ENCODE peak calls at places on chromosomes 13 and 19, in nine cellular contexts. One of them, this sample, is unnamed.

GRCh38 chr19:55196803-55197202 is 12.5 kb downstream of the PTPRH start:
- DNase-seq in uterus: no peak
- DNase-seq in H1: no peak
- DNase-seq in A549: peak
- DNase-seq in stomach: no peak
- DNase-seq in suprapubic skin: no peak
- DNase-seq in HCT116: no peak
- DNase-seq in lower leg skin: no peak
- DNase-seq in endothelial cell of umbilical vein: no peak
- DNase-seq in this sample: no peak

GRCh38 chr19:57803594-57804325 is 11.0 kb downstream of the ZNF552 start:
- DNase-seq in suprapubic skin: no peak
- DNase-seq in H1: no peak
- DNase-seq in A549: no peak
- DNase-seq in stomach: peak
- DNase-seq in endothelial cell of umbilical vein: peak
- DNase-seq in uterus: no peak
- DNase-seq in lower leg skin: no peak
- DNase-seq in HCT116: peak
- DNase-seq in this sample: peak

GRCh38 chr19:48090281-48090802 is 20.3 kb downstream of the PLA2G4C start:
- DNase-seq in H1: no peak
- DNase-seq in A549: no peak
- DNase-seq in suprapubic skin: no peak
- DNase-seq in uterus: no peak
- DNase-seq in lower leg skin: no peak
- DNase-seq in endothelial cell of umbilical vein: no peak
- DNase-seq in stomach: no peak
- DNase-seq in HCT116: no peak
- DNase-seq in this sample: no peak

GRCh38 chr19:28426902-28427232 is 786.1 kb downstream of the UQCRFS1 start:
- DNase-seq in uterus: no peak
- DNase-seq in lower leg skin: no peak
- DNase-seq in endothelial cell of umbilical vein: no peak
- DNase-seq in HCT116: no peak
- DNase-seq in stomach: no peak
- DNase-seq in A549: no peak
- DNase-seq in suprapubic skin: no peak
- DNase-seq in H1: no peak
- DNase-seq in this sample: no peak

GRCh38 chr19:29731331-29731850 is 16.3 kb upstream of the C19orf12 start:
- DNase-seq in H1: no peak
- DNase-seq in endothelial cell of umbilical vein: no peak
- DNase-seq in HCT116: no peak
- DNase-seq in suprapubic skin: no peak
- DNase-seq in uterus: no peak
- DNase-seq in A549: no peak
- DNase-seq in lower leg skin: no peak
- DNase-seq in stomach: no peak
- DNase-seq in this sample: no peak

GRCh38 chr13:62209539-62209938 is 793.9 kb upstream of the PCDH20 start:
- DNase-seq in stomach: no peak
- DNase-seq in H1: no peak
- DNase-seq in HCT116: no peak
- DNase-seq in endothelial cell of umbilical vein: no peak
- DNase-seq in lower leg skin: no peak
- DNase-seq in uterus: no peak
- DNase-seq in A549: no peak
- DNase-seq in suprapubic skin: no peak
- DNase-seq in this sample: peak

GRCh38 chr19:19109601-19110000 is 28.7 kb downstream of the TMEM161A start:
- DNase-seq in stomach: no peak
- DNase-seq in lower leg skin: no peak
- DNase-seq in H1: no peak
- DNase-seq in HCT116: no peak
- DNase-seq in endothelial cell of umbilical vein: no peak
- DNase-seq in uterus: no peak
- DNase-seq in A549: no peak
- DNase-seq in suprapubic skin: no peak
- DNase-seq in this sample: no peak

GRCh38 chr13:108185218-108185617 is 30.1 kb downstream of the LIG4 start:
- DNase-seq in A549: no peak
- DNase-seq in lower leg skin: no peak
- DNase-seq in suprapubic skin: no peak
- DNase-seq in H1: no peak
- DNase-seq in HCT116: no peak
- DNase-seq in stomach: no peak
- DNase-seq in uterus: no peak
- DNase-seq in endothelial cell of umbilical vein: no peak
- DNase-seq in this sample: no peak

DNA sequence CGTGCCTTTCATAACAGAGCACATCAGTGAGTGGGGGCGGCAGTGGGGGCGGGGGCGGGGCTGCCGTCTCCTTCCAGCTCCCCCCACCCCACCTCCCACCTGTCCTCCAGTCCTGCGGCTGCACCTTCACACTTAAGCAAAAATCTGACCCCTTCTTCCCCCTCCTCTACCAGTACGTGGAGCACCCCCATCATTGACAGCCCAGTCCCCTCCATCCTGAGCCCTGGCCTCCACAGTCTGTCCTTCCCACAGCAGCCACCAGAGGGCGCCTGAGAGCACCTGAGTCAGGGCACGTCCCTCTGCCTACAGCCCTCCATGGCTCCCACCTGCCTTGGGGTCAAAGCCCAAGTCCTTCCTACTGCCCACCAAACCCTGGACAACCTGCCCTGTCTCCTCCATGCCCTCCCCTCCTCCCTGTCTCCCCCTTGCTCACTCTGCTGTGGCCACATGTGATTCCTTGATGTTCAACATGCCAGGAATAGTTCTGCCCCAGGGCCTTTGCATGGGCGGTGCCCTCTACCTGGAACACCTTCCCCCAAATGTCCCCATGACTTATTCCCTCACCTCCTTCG is 4.0 kb downstream of the EBI3 start:
- DNase-seq in endothelial cell of umbilical vein: no peak
- DNase-seq in lower leg skin: no peak
- DNase-seq in uterus: no peak
- DNase-seq in HCT116: peak
- DNase-seq in A549: peak
- DNase-seq in suprapubic skin: no peak
- DNase-seq in stomach: peak
- DNase-seq in H1: no peak
- DNase-seq in this sample: peak
- TF ChIP-seq POLR2A in endothelial cell of umbilical vein: no peak
- TF ChIP-seq POLR2A in lower leg skin: no peak
- TF ChIP-seq POLR2A in uterus: no peak
- TF ChIP-seq POLR2A in HCT116: no peak
- TF ChIP-seq POLR2A in A549: no peak
- TF ChIP-seq POLR2A in suprapubic skin: no peak
- TF ChIP-seq POLR2A in stomach: no peak
- TF ChIP-seq POLR2A in H1: no peak
- TF ChIP-seq POLR2A in this sample: no peak

GRCh38 chr13:27257648-27258253 is 6.4 kb downstream of the RPL21 start:
- DNase-seq in endothelial cell of umbilical vein: no peak
- DNase-seq in stomach: no peak
- DNase-seq in A549: no peak
- DNase-seq in uterus: no peak
- DNase-seq in suprapubic skin: no peak
- DNase-seq in H1: no peak
- DNase-seq in HCT116: no peak
- DNase-seq in lower leg skin: no peak
- DNase-seq in this sample: no peak

GRCh38 chr13:27258637-27259377 is 7.4 kb downstream of the RPL21 start:
- DNase-seq in lower leg skin: no peak
- DNase-seq in HCT116: no peak
- DNase-seq in H1: no peak
- DNase-seq in uterus: no peak
- DNase-seq in stomach: no peak
- DNase-seq in suprapubic skin: no peak
- DNase-seq in endothelial cell of umbilical vein: no peak
- DNase-seq in A549: no peak
- DNase-seq in this sample: no peak

GRCh38 chr13:27261376-27261775 is 9.3 kb upstream of the RASL11A start:
- DNase-seq in HCT116: no peak
- DNase-seq in lower leg skin: no peak
- DNase-seq in H1: no peak
- DNase-seq in uterus: no peak
- DNase-seq in suprapubic skin: no peak
- DNase-seq in A549: no peak
- DNase-seq in stomach: no peak
- DNase-seq in endothelial cell of umbilical vein: no peak
- DNase-seq in this sample: no peak

GRCh38 chr13:27257233-27257568 is 5.8 kb downstream of the RPL21 start:
- DNase-seq in A549: no peak
- DNase-seq in suprapubic skin: no peak
- DNase-seq in HCT116: no peak
- DNase-seq in H1: no peak
- DNase-seq in stomach: no peak
- DNase-seq in lower leg skin: no peak
- DNase-seq in uterus: no peak
- DNase-seq in endothelial cell of umbilical vein: no peak
- DNase-seq in this sample: no peak

DNA sequence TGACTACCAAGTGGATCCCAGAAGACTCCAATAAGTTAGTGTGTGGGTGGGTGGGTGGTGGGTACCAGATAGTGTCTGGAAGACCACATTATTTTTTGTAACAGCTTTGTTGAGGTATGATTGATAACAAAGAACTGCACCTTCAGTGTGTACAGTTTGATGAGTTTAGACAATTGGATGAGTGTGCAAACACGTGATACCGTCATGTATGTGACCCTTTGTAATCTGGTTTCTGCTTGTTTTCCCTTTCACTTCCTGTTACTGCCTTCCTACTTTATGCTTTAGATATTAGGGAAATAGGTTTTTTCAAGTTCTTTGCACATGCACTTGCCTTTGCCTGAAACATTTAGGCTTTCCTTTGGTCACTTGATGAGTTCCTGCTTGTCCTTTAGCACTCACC is 8.5 kb downstream of the RPL21 start:
- DNase-seq in endothelial cell of umbilical vein: peak
- DNase-seq in HCT116: no peak
- DNase-seq in A549: no peak
- DNase-seq in lower leg skin: no peak
- DNase-seq in H1: no peak
- DNase-seq in uterus: no peak
- DNase-seq in suprapubic skin: no peak
- DNase-seq in stomach: no peak
- DNase-seq in this sample: no peak
- TF ChIP-seq POLR2A in endothelial cell of umbilical vein: peak
- TF ChIP-seq POLR2A in HCT116: no peak
- TF ChIP-seq POLR2A in A549: no peak
- TF ChIP-seq POLR2A in lower leg skin: no peak
- TF ChIP-seq POLR2A in H1: no peak
- TF ChIP-seq POLR2A in uterus: no peak
- TF ChIP-seq POLR2A in suprapubic skin: no peak
- TF ChIP-seq POLR2A in stomach: no peak
- TF ChIP-seq POLR2A in this sample: no peak

DNA sequence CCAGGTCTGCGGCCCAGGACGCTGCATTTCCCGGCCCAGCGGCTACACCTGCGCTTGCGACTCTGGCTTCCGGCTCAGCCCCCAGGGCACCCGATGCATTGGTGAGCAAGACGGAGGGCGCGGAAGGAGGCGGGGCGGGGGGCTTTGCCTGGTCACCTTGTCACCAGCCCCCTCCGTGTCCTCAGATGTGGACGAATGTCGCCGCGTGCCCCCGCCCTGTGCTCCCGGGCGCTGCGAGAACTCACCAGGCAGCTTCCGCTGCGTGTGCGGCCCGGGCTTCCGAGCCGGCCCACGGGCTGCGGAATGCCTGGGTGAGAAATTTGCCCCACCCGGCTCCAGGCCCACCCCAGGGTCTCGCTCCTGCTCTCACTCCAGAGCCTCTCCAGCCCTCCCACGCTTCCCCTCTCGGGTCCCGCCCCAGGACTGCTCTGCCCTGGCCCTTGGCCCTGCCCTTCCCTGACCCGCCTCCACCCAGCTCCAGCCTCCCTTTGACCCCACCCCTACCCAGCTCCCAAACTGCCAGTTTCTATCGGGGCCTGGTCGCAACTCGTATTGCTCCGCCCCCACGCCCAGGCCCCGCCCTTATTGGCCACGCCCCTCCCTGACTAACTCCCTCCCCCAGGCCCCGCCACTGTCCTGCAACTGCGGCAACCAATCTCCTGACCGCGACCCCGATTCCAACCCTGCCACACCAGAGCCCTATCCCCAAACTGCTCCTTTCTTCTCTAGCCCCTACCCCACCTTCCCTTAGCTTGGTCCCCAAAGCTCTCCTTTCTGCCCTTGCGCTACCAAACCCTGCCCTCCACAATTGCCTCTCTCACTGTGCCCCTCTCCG is 8.6 kb downstream of the LTBP4 start:
- DNase-seq in stomach: peak
- DNase-seq in suprapubic skin: peak
- DNase-seq in lower leg skin: peak
- DNase-seq in uterus: peak
- DNase-seq in HCT116: peak
- DNase-seq in endothelial cell of umbilical vein: peak
- DNase-seq in A549: peak
- DNase-seq in H1: no peak
- DNase-seq in this sample: peak
- TF ChIP-seq POLR2A in stomach: no peak
- TF ChIP-seq POLR2A in suprapubic skin: no peak
- TF ChIP-seq POLR2A in lower leg skin: no peak
- TF ChIP-seq POLR2A in uterus: peak
- TF ChIP-seq POLR2A in HCT116: no peak
- TF ChIP-seq POLR2A in endothelial cell of umbilical vein: peak
- TF ChIP-seq POLR2A in A549: peak
- TF ChIP-seq POLR2A in H1: no peak
- TF ChIP-seq POLR2A in this sample: peak

DNA sequence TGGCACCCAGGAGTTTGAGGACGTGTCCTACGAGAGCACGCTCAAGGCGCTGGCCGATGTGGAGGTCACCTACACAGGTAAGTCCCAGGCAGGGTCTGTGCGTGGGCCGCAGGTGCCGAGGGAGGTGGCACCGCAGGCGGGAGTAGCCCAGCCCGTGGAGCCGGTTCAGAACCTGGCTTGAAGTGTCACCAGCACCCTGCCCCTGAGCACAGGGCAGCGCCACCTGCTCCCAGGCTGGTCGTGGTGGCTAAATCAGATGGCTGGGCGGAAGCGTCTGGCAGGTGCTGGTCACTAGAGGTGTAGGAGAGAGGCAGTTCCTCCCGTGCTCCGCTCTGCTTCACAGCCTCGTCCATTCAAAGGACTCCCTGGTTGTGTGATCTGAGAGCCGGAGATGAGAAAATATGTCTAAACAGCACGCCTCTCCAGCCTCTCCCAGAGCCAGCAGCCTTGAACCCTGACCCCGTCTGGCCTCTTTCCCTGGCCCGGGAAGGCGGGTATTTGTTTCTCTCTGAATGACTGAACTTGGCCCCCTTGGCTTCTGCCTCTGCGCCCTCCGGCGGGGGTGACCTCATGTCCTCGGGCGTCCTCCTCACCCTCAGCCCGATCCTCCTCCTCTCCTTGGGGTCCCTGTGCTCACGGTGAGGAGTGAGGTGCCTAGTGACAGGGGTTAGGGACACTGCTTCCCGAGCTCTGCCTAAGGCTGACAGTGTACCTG is 5.4 kb downstream of the THOP1 start:
- DNase-seq in endothelial cell of umbilical vein: no peak
- DNase-seq in uterus: no peak
- DNase-seq in stomach: no peak
- DNase-seq in H1: no peak
- DNase-seq in lower leg skin: no peak
- DNase-seq in A549: no peak
- DNase-seq in suprapubic skin: no peak
- DNase-seq in HCT116: no peak
- DNase-seq in this sample: no peak
- TF ChIP-seq POLR2A in endothelial cell of umbilical vein: no peak
- TF ChIP-seq POLR2A in uterus: no peak
- TF ChIP-seq POLR2A in stomach: no peak
- TF ChIP-seq POLR2A in H1: no peak
- TF ChIP-seq POLR2A in lower leg skin: no peak
- TF ChIP-seq POLR2A in A549: no peak
- TF ChIP-seq POLR2A in suprapubic skin: no peak
- TF ChIP-seq POLR2A in HCT116: no peak
- TF ChIP-seq POLR2A in this sample: no peak

GRCh38 chr19:16091546-16092475 is 15.5 kb downstream of the TPM4 start:
- DNase-seq in HCT116: no peak
- DNase-seq in lower leg skin: no peak
- DNase-seq in A549: peak
- DNase-seq in H1: no peak
- DNase-seq in stomach: no peak
- DNase-seq in suprapubic skin: no peak
- DNase-seq in endothelial cell of umbilical vein: no peak
- DNase-seq in uterus: no peak
- DNase-seq in this sample: no peak
- TF ChIP-seq POLR2A in HCT116: no peak
- TF ChIP-seq POLR2A in lower leg skin: no peak
- TF ChIP-seq POLR2A in A549: no peak
- TF ChIP-seq POLR2A in H1: no peak
- TF ChIP-seq POLR2A in stomach: no peak
- TF ChIP-seq POLR2A in suprapubic skin: no peak
- TF ChIP-seq POLR2A in endothelial cell of umbilical vein: no peak
- TF ChIP-seq POLR2A in uterus: no peak
- TF ChIP-seq POLR2A in this sample: no peak